ENCODE peak calls at places on chromosomes 12 and 14, in nine cellular contexts. G is mucosa of descending colon; R is SHP77; L is H7; W is DMS153; I is T47D; C is NCI-H774; Y is HFFc6; O is stimulated activated CD4-positive, alpha-beta T cell treated with anti-CD3 and anti-CD28 coated beads, Interleukin-12 subunit alpha, Interleukin-12 subunit beta, amount 100 ng/mL, for 4 hours. N is an unnamed sample.
A peak's percentile ranks its signal among the peaks of the same experiment; 100 is the strongest.

GRCh38 chr14:87632796-87633195 is 360.2 kb downstream of the GALC start:
- DNase-seq in W (no peak), L (no peak), O (no peak), I (no peak), G (no peak), C (no peak), Y (no peak), R (no peak), N (no peak)

GRCh38 chr12:108854453-108855283 is 2.7 kb downstream of the SSH1 start:
- DNase-seq in W (no peak), R (no peak), C (no peak), G (no peak), O (no peak), Y (peak; percentile 97), L (no peak), I (no peak), N (no peak)

GRCh38 chr12:94571556-94571955 is 78.8 kb downstream of the TMCC3 start:
- DNase-seq in W (no peak), R (peak; percentile 34), L (no peak), Y (no peak), G (peak; percentile 93), I (no peak), O (no peak), C (no peak), N (no peak)

GRCh38 chr14:49921401-49921800 is 28.5 kb downstream of the ARF6 start:
- DNase-seq in I (no peak), C (no peak), O (no peak), R (no peak), Y (no peak), W (no peak), L (no peak), G (no peak), N (no peak)

GRCh38 chr14:68403794-68404522 is 388.9 kb downstream of the ZFP36L1 start:
- DNase-seq in O (no peak), R (no peak), Y (no peak), L (no peak), W (no peak), I (no peak), G (no peak), C (no peak), N (no peak)

GRCh38 chr12:46402451-46402850 is 29.9 kb upstream of the SLC38A2 start:
- DNase-seq in O (no peak), L (no peak), W (no peak), R (no peak), G (no peak), Y (peak; percentile 86), I (no peak), C (no peak), N (no peak)

GRCh38 chr14:77158175-77158908 is 16.8 kb upstream of the ZDHHC22 start:
- DNase-seq in W (peak; percentile 75), R (peak; percentile 93), O (no peak), Y (peak; percentile 57), G (no peak), L (peak; percentile 72), I (no peak), C (no peak), N (no peak)

GRCh38 chr12:14278294-14278953 is 87.1 kb upstream of the ATF7IP start:
- DNase-seq in C (no peak), W (no peak), G (no peak), Y (no peak), O (no peak), I (no peak), R (no peak), L (no peak), N (no peak)

GRCh38 chr14:23286904-23287479 is 1.1 kb upstream of the HOMEZ start:
- DNase-seq in I (no peak), Y (no peak), O (no peak), C (no peak), R (no peak), W (no peak), L (no peak), G (no peak), N (no peak)

GRCh38 chr12:50132505-50133135 is 20.6 kb downstream of the COX14 start:
- DNase-seq in L (peak; percentile 47), G (peak; percentile 21), R (peak; percentile 35), I (peak; percentile 29), C (no peak), Y (peak; percentile 16), W (peak; percentile 2), O (no peak), N (no peak)

GRCh38 chr12:117111386-117112267 is 12.4 kb upstream of the TESC start:
- DNase-seq in O (no peak), R (peak; percentile 84), Y (no peak), W (peak; percentile 78), I (no peak), C (peak; percentile 61), L (peak; percentile 79), G (no peak), N (no peak)

GRCh38 chr12:104790296-104791125 is 167.6 kb downstream of the SLC41A2 start:
- DNase-seq in L (peak; percentile 20), W (no peak), O (peak; percentile 47), Y (no peak), G (peak; percentile 47), R (peak; percentile 36), I (peak; percentile 24), C (no peak), N (peak; percentile 41)

GRCh38 chr14:64405295-64405694 is 17.1 kb downstream of the MTHFD1 start:
- DNase-seq in C (no peak), R (no peak), W (no peak), Y (no peak), L (no peak), G (no peak), O (no peak), I (no peak), N (no peak)

GRCh38 chr14:66507181-66507721 is 696 bp upstream of the GPHN start:
- DNase-seq in O (no peak), Y (no peak), G (no peak), I (peak; percentile 14), L (no peak), W (no peak), R (peak; percentile 56), C (no peak), N (no peak)

GRCh38 chr12:54430471-54431075 is 11.5 kb upstream of the ITGA5 start:
- DNase-seq in L (no peak), G (no peak), W (no peak), R (no peak), Y (no peak), I (no peak), O (no peak), C (no peak), N (no peak)

GRCh38 chr14:89359477-89360222 is 57.4 kb downstream of the FOXN3 start:
- DNase-seq in G (no peak), I (no peak), C (no peak), Y (no peak), L (no peak), R (no peak), O (no peak), W (no peak), N (no peak)

GRCh38 chr12:89472508-89472907 is 52.1 kb downstream of the GALNT4 start:
- DNase-seq in G (no peak), Y (peak; percentile 77), O (no peak), C (no peak), L (no peak), I (no peak), W (no peak), R (no peak), N (no peak)

GRCh38 chr14:42224053-42224888 is 617.6 kb downstream of the LRFN5 start:
- DNase-seq in Y (peak; percentile 18), W (peak; percentile 43), R (peak; percentile 58), C (peak; percentile 50), G (peak; percentile 77), O (no peak), L (peak; percentile 35), I (peak; percentile 16), N (no peak)

N was measured in CD8-positive, alpha-beta T cell.